ENCODE peak calls at places on chromosomes 7 and 10, in nine cellular contexts. V, T, D, N, H, M, Q, I and A are unnamed samples.
A peak's percentile ranks its signal among the peaks of the same experiment; 100 is the strongest.

GRCh38 chr10:70832852-70833542 is 17.2 kb downstream of the SGPL1 start:
- DNase-seq in N (no peak), M (no peak), H (no peak), V (no peak), I (no peak), D (no peak), Q (peak; percentile 92), T (no peak), A (no peak)

GRCh38 chr7:44530990-44531389 is 10.1 kb downstream of the NPC1L1 start:
- DNase-seq in V (no peak), N (no peak), M (no peak), T (no peak), H (no peak), I (no peak), Q (no peak), D (no peak), A (no peak)

GRCh38 chr7:87369216-87369615 is 23.8 kb downstream of the CROT start:
- DNase-seq in Q (no peak), V (no peak), M (no peak), I (no peak), H (no peak), D (no peak), N (no peak), T (no peak), A (no peak)

GRCh38 chr7:1539346-1540321 is 9.1 kb downstream of the MAFK start:
- DNase-seq in T (no peak), N (peak; percentile 64), M (no peak), V (no peak), H (peak; percentile 62), D (no peak), I (peak; percentile 51), Q (no peak), A (no peak)

GRCh38 chr10:107813396-107813795 is 648.9 kb upstream of the SORCS1 start:
- DNase-seq in D (no peak), N (no peak), T (no peak), I (no peak), M (no peak), V (no peak), Q (no peak), H (no peak), A (no peak)

GRCh38 chr10:21747809-21748208 is 213.8 kb downstream of the MLLT10 start:
- DNase-seq in T (no peak), N (no peak), D (no peak), V (no peak), I (no peak), Q (no peak), H (no peak), M (no peak), A (no peak)

GRCh38 chr10:67622506-67622905 is 73.5 kb downstream of the CTNNA3 start:
- DNase-seq in Q (peak; percentile 10), N (no peak), V (no peak), M (no peak), I (no peak), H (no peak), T (no peak), D (no peak), A (no peak)

GRCh38 chr10:34637419-34637911 is 177.6 kb downstream of the PARD3 start:
- DNase-seq in H (no peak), V (no peak), M (peak; percentile 61), Q (peak; percentile 62), D (peak; percentile 81), T (peak; percentile 75), I (peak; percentile 64), N (no peak), A (no peak)

GRCh38 chr7:34750209-34750608 is 92.2 kb downstream of the NPSR1 start:
- DNase-seq in N (no peak), H (no peak), I (no peak), T (no peak), M (no peak), D (no peak), Q (no peak), V (no peak), A (no peak)

GRCh38 chr7:34747842-34748241 is 89.8 kb downstream of the NPSR1 start:
- DNase-seq in I (no peak), Q (no peak), D (no peak), H (no peak), N (no peak), T (no peak), V (no peak), M (no peak), A (no peak)

GRCh38 chr7:34747176-34747781 is 89.3 kb downstream of the NPSR1 start:
- DNase-seq in V (no peak), Q (no peak), I (no peak), H (no peak), D (no peak), T (no peak), M (no peak), N (no peak), A (no peak)

GRCh38 chr7:34750636-34751035 is 92.6 kb downstream of the NPSR1 start:
- DNase-seq in Q (no peak), D (no peak), H (no peak), N (no peak), T (no peak), M (no peak), I (no peak), V (no peak), A (no peak)

DNA sequence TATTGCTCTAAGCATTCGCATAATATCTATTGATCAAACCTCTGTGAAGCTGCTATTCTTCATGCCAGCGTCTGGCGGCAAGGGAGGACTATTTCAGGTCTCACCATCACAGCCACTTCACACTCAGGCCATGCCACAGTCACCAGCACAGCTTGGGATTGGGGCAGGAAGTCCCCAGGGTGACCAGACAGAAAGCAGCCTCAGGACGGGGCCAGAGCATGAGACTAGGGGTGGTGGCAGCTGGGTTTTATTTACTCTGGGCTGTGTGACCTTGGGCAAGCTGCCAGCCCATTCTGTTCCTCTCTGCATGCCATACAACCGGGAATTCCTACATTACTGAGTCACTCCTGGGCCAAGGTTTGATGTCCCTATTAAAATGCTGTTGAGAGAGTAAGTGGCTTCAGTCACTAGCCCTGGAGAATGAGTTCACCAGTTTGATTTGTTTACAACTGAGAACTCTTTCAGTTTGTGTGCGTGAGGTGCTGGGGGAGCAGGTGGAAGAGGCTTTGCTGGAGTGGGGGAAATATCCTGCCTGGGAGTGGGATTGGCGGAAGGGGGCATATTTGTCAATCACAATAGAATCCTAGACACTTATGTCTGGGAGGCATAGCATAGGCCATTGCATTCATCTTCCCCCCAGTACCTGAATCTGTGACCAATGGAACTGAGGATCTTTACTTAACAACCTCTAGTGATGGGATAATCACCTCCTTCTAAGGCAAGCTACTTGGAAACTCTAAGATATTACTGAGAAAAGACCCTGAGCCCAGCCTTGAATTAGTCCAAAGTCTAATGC is 90.4 kb downstream of the NPSR1 start:
- DNase-seq in Q (peak; percentile 58), D (peak; percentile 51), N (no peak), H (no peak), M (peak; percentile 82), T (no peak), I (peak; percentile 67), V (no peak), A (no peak)
- TF ChIP-seq CTCF in Q (no peak), D (no peak), N (no peak), H (no peak), M (no peak), T (no peak), I (no peak), V (no peak), A (no peak)

GRCh38 chr7:158494162-158494586 is 93.4 kb downstream of the PTPRN2 start:
- DNase-seq in H (no peak), N (no peak), D (no peak), T (no peak), Q (no peak), I (no peak), M (no peak), V (no peak), A (no peak)
- TF ChIP-seq CTCF in H (no peak), N (no peak), D (no peak), T (no peak), Q (no peak), I (no peak), M (no peak), V (no peak), A (peak; percentile 24)

GRCh38 chr7:20508109-20508508 is 107.4 kb upstream of the ABCB5 start:
- DNase-seq in M (no peak), D (no peak), N (no peak), H (no peak), V (no peak), Q (no peak), I (no peak), T (no peak), A (no peak)
- TF ChIP-seq CTCF in M (no peak), D (no peak), N (no peak), H (no peak), V (no peak), Q (no peak), I (no peak), T (no peak), A (no peak)

GRCh38 chr10:120505866-120506265 is 48.8 kb downstream of the PLPP4 start:
- DNase-seq in T (no peak), Q (peak; percentile 27), N (no peak), M (no peak), I (no peak), D (no peak), H (no peak), V (no peak), A (no peak)
- TF ChIP-seq CTCF in T (no peak), Q (no peak), N (no peak), M (no peak), I (no peak), D (no peak), H (no peak), V (no peak), A (no peak)

GRCh38 chr7:110835889-110836288 is 255.0 kb upstream of the LRRN3 start:
- DNase-seq in N (no peak), V (no peak), I (no peak), H (no peak), Q (no peak), M (no peak), T (no peak), D (no peak), A (no peak)

GRCh38 chr7:110842796-110843195 is 248.1 kb upstream of the LRRN3 start:
- DNase-seq in M (no peak), H (no peak), Q (no peak), V (no peak), I (no peak), T (no peak), D (no peak), N (no peak), A (no peak)

GRCh38 chr7:110835209-110835608 is 255.7 kb upstream of the LRRN3 start:
- DNase-seq in M (no peak), H (no peak), V (no peak), D (no peak), T (no peak), N (no peak), Q (no peak), I (no peak), A (no peak)

GRCh38 chr7:110841840-110842579 is 248.9 kb upstream of the LRRN3 start:
- DNase-seq in M (no peak), H (no peak), N (no peak), I (no peak), V (no peak), T (no peak), D (no peak), Q (no peak), A (no peak)

DNA sequence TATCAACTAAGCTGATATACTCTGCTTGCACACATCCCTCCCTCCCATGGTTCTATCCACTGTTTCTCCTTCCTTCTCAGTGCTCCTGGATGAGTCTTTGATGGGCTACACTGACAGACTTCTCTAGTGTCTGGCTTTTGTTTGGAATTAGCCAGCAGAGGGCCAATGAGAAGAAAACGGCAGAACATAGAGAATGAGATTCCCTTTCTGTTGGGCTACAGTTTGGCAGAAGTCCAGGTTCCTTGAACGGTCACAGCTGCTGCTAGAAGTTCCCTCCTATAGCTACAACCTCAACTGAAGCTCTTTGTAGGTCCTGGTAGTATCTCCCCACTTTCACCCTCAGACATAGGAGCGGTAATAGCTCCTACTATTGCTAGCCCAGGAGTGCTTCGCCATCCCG is 251.1 kb upstream of the LRRN3 start:
- DNase-seq in V (no peak), M (peak; percentile 32), Q (peak; percentile 74), H (no peak), T (no peak), I (no peak), N (no peak), D (no peak), A (no peak)
- TF ChIP-seq CTCF in V (no peak), M (peak; percentile 33), Q (peak; percentile 32), H (no peak), T (no peak), I (no peak), N (no peak), D (no peak), A (no peak)